ENCODE peak calls at places on chromosomes 16 and 17, in ten cellular contexts. A, K, C, D, G, P, B, R, W and X are unnamed samples.

GRCh38 chr17:13230350-13230900 is 212.6 kb upstream of the ELAC2 start:
- DNase-seq in A (no peak), K (no peak), C (no peak), D (no peak), G (peak), P (no peak), B (no peak), R (no peak), W (no peak), X (no peak)

GRCh38 chr16:14168146-14168545 is 97.0 kb downstream of the MRTFB start:
- DNase-seq in A (no peak), K (no peak), C (no peak), D (peak), G (peak), P (no peak), B (peak), R (no peak), W (no peak), X (no peak)

GRCh38 chr17:49843774-49844350 is 4.0 kb downstream of the TAC4 start:
- DNase-seq in A (no peak), K (no peak), C (no peak), D (no peak), G (no peak), P (no peak), B (no peak), R (no peak), W (no peak), X (no peak)

GRCh38 chr16:79892278-79892677 is 291.7 kb upstream of the MAF start:
- DNase-seq in A (no peak), K (no peak), C (no peak), D (no peak), G (no peak), P (no peak), B (no peak), R (no peak), W (no peak), X (no peak)

GRCh38 chr17:59074494-59074893 is 32.2 kb downstream of the TRIM37 start:
- DNase-seq in A (no peak), K (no peak), C (peak), D (peak), G (peak), P (no peak), B (peak), R (no peak), W (no peak), X (peak)

GRCh38 chr16:11224096-11224893 is 31.7 kb downstream of the SOCS1 start:
- DNase-seq in A (peak), K (no peak), C (no peak), D (no peak), G (no peak), P (peak), B (no peak), R (no peak), W (peak), X (no peak)

GRCh38 chr16:759110-759910 is 1.2 kb upstream of the MSLN start:
- DNase-seq in A (peak), K (no peak), C (no peak), D (no peak), G (no peak), P (no peak), B (no peak), R (no peak), W (no peak), X (no peak)

GRCh38 chr16:57624044-57624688 is 4.3 kb upstream of the ADGRG1 start:
- DNase-seq in A (no peak), K (no peak), C (peak), D (peak), G (peak), P (no peak), B (peak), R (no peak), W (no peak), X (no peak)

GRCh38 chr17:63476857-63477470 is at the start of gene ACE:
- DNase-seq in A (peak), K (no peak), C (peak), D (no peak), G (peak), P (peak), B (peak), R (no peak), W (peak), X (no peak)

GRCh38 chr16:74497761-74498160 is 76.5 kb upstream of the CLEC18B start:
- DNase-seq in A (no peak), K (no peak), C (no peak), D (no peak), G (no peak), P (no peak), B (no peak), R (no peak), W (no peak), X (no peak)

GRCh38 chr17:44828919-44829557 is 1.0 kb downstream of the GJC1 start:
- DNase-seq in A (no peak), K (no peak), C (no peak), D (peak), G (peak), P (no peak), B (peak), R (no peak), W (peak), X (peak)

GRCh38 chr17:80118601-80119270 is 17.4 kb downstream of the GAA start:
- DNase-seq in A (no peak), K (no peak), C (no peak), D (no peak), G (no peak), P (no peak), B (no peak), R (no peak), W (peak), X (no peak)

GRCh38 chr16:49274936-49275730 is 6.5 kb downstream of the CBLN1 start:
- DNase-seq in A (no peak), K (no peak), C (no peak), D (no peak), G (no peak), P (no peak), B (no peak), R (no peak), W (no peak), X (no peak)

GRCh38 chr17:27810211-27810901 is 10.0 kb upstream of the NOS2 start:
- DNase-seq in A (no peak), K (no peak), C (no peak), D (no peak), G (no peak), P (no peak), B (no peak), R (no peak), W (no peak), X (no peak)

GRCh38 chr17:73650147-73650546 is 5.9 kb upstream of the SDK2 start:
- DNase-seq in A (no peak), K (no peak), C (no peak), D (no peak), G (peak), P (no peak), B (peak), R (no peak), W (no peak), X (no peak)

GRCh38 chr17:44187131-44187899 is 543 bp downstream of the TMUB2 start:
- DNase-seq in A (no peak), K (no peak), C (peak), D (peak), G (peak), P (no peak), B (peak), R (no peak), W (no peak), X (peak)

GRCh38 chr16:49739381-49739780 is 116.5 kb downstream of the ZNF423 start:
- DNase-seq in A (no peak), K (peak), C (no peak), D (no peak), G (no peak), P (no peak), B (no peak), R (no peak), W (no peak), X (no peak)

GRCh38 chr17:7122386-7122785 is 7.8 kb upstream of the ASGR2 start:
- DNase-seq in A (no peak), K (no peak), C (peak), D (peak), G (peak), P (no peak), B (peak), R (no peak), W (no peak), X (no peak)

GRCh38 chr16:1343428-1344242 is 8.0 kb downstream of the TSR3 start:
- DNase-seq in A (no peak), K (no peak), C (no peak), D (no peak), G (no peak), P (no peak), B (no peak), R (no peak), W (peak), X (no peak)

GRCh38 chr17:76678330-76678729 is 32.4 kb downstream of the MXRA7 start:
- DNase-seq in A (no peak), K (no peak), C (no peak), D (no peak), G (no peak), P (no peak), B (no peak), R (no peak), W (no peak), X (no peak)

GRCh38 chr16:59635674-59636073 is 901.6 kb upstream of the GOT2 start:
- DNase-seq in A (no peak), K (no peak), C (peak), D (no peak), G (peak), P (no peak), B (peak), R (no peak), W (no peak), X (peak)

GRCh38 chr17:60139438-60140285 is 10.1 kb upstream of the CA4 start:
- DNase-seq in A (peak), K (peak), C (peak), D (peak), G (peak), P (peak), B (peak), R (peak), W (peak), X (peak)

GRCh38 chr17:60135160-60135950 is 14.4 kb upstream of the CA4 start:
- DNase-seq in A (peak), K (peak), C (peak), D (peak), G (peak), P (peak), B (peak), R (peak), W (peak), X (peak)

GRCh38 chr17:60138769-60139437 is 10.9 kb upstream of the CA4 start:
- DNase-seq in A (no peak), K (no peak), C (no peak), D (no peak), G (no peak), P (no peak), B (no peak), R (no peak), W (no peak), X (no peak)

GRCh38 chr17:60135951-60136666 is 13.7 kb upstream of the CA4 start:
- DNase-seq in A (no peak), K (no peak), C (no peak), D (no peak), G (no peak), P (no peak), B (no peak), R (no peak), W (no peak), X (no peak)

DNA sequence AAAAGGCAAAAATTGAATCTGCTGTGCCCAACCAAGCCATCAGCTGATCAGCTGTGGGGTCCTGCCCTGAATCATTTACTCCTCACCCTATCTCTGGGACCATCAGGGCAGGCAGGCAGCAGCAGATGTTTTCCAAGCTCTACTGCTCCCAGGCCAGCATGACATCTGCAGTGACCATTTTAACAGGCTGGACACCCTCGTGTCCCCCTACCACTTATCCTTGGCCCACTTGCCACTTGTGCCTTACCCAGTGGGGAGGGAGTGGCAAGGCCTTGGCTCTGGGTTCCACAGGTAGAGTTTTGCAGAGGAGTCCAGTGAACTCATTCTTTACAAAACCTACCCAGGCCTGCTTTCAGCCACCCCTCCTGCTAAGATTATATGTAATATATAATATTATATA is 12.0 kb upstream of the CA4 start:
- DNase-seq in A (no peak), K (no peak), C (no peak), D (no peak), G (no peak), P (no peak), B (no peak), R (no peak), W (no peak), X (no peak)
- H3K4me3 ChIP-seq in A (no peak), K (no peak), C (no peak), D (no peak), G (no peak), P (no peak), B (no peak), R (no peak), W (no peak), X (no peak)

DNA sequence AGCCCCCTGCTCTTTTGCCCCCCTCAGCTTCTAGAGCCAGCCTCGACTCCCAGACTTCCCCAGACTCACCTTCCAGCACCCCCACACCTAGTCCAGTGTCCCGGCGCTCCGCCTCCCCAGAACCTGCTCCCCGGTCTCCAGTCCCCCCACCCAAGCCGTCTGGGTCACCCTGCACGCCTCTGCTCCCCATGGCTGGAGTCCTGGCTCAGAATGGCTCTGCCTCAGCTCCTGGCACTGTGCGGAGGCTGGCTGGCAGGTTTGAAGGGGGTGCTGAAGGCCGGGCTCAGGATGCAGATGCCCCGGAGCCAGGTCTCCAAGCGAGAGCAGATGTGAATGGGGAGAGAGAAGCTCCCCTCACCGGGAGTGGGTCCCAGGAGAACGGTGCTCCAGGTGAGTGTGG is 2.2 kb downstream of the ARHGEF15 start:
- DNase-seq in A (no peak), K (no peak), C (no peak), D (no peak), G (no peak), P (no peak), B (no peak), R (no peak), W (no peak), X (no peak)
- H3K4me3 ChIP-seq in A (no peak), K (no peak), C (no peak), D (no peak), G (no peak), P (peak), B (no peak), R (peak), W (no peak), X (no peak)

DNA sequence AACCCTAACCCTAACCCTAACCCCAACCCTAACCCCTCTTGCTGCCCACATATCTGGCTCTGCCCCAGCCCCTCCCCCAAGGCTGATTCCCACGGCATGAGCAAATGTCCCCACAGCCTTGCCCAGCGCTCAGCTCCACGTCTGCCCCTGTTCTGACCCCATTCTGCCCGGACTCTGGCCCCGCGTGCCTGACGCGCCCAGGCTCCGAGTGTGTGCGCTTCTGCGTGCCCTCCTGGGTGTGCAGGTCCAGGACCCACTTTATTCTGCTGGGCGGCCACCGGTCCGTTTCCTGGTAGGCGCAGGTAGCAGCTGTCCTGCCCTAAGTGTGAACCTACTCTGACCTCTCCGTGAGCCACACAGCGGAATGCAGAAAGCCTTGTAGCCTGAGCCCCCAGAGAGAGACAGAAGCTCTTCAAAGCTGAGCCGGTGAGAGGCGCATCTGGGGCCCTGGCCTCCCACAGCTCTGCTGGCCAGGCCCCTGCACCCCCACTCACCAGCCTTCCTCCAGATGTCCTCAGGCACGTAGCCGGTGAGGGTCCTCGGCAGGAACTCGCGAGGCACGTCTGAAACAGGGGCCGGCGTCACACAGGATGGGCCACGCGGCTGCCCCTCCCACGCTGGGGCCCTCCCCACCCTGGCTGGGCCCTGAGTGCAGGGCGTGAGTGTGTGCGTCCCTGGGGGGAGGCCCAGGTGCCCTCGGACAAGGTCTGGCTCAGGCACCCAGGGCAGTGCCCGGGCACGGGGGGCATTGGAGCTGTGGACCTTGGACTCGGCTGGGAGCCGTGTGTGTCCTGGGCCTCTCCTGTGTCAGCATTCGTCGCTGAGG is 14.0 kb upstream of the PABPN1L start:
- DNase-seq in A (no peak), K (no peak), C (no peak), D (no peak), G (no peak), P (no peak), B (no peak), R (no peak), W (no peak), X (no peak)
- H3K4me3 ChIP-seq in A (peak), K (no peak), C (no peak), D (no peak), G (no peak), P (no peak), B (no peak), R (peak), W (no peak), X (no peak)

DNA sequence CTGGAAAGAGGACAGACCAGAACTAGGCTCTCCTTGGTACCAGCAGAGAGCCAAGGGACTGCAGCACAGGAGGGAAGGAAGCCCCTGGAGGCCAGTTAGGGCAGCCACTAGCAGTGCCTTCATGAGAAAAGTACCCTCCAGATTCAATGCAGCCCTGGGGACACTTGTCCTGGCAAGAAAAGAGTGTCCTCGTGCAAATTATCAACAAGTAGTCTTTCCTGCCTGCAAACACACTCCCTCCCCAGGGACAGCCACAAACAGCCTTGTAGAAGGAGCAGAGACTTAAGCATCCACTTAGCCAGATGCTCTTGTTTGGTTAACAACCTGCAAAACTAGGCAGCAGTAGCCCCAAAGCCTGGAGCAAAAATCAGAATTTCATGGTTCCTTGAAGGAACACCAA is 24.3 kb downstream of the CENPV start:
- DNase-seq in A (no peak), K (no peak), C (no peak), D (peak), G (no peak), P (no peak), B (peak), R (no peak), W (no peak), X (no peak)
- H3K4me3 ChIP-seq in A (no peak), K (no peak), C (no peak), D (no peak), G (no peak), P (no peak), B (no peak), R (no peak), W (no peak), X (no peak)

DNA sequence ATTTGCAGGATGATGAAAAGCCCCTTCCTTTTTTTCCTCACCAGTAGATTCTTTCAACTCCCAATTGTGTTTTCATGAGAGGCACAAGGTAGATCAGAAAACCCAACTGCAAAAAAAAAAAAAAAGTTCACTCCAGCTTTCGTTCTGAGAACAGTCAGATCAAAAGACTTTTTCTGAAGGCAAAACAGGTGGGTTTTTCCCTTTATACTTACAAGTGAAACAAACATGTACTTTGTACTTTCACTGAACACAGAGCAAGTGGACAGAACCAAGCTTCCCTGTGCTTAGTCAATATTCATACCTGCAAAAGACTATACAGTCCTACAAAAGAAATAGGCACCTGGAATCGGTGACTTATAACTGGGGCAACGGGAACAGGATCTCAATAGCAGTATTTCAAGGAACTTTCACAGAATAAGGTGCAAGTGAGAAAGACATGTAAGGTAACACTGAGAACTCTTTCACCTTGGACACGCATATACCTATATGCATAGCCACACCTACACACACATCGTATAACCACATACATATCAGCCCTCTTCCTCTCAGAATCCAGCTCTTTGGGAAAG is 54.1 kb downstream of the TOX3 start:
- DNase-seq in A (no peak), K (no peak), C (no peak), D (no peak), G (no peak), P (no peak), B (no peak), R (no peak), W (no peak), X (no peak)
- H3K4me3 ChIP-seq in A (no peak), K (no peak), C (no peak), D (no peak), G (no peak), P (no peak), B (no peak), R (no peak), W (no peak), X (no peak)

DNA sequence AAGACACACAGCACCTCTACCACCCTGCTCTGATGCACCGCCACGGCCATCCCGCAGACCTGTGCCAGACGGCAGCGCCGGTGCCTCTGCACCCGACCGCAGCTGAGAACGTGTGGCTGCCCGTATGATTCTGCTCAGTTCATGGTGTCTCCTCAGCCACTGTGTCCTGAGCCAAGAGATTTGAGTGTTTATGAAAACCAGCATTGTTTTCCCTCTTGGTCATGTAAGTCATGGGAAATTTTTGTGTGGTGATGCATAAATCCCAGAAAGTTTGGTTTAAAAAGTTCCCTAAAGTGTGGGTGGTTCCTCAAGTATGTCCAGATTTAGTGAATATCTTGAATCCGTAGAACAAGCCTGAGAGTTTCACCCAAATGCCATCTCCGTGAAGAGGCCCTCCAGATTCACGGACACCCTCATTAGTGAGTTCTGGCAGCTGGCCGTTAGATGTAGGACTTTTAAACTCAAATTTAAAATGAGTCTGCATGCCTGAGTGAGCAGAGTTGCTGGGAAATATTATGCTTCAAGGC is 57.6 kb downstream of the CDRT4 start:
- DNase-seq in A (no peak), K (no peak), C (peak), D (peak), G (peak), P (peak), B (peak), R (no peak), W (peak), X (peak)
- H3K4me3 ChIP-seq in A (peak), K (no peak), C (peak), D (peak), G (no peak), P (no peak), B (no peak), R (peak), W (no peak), X (peak)

DNA sequence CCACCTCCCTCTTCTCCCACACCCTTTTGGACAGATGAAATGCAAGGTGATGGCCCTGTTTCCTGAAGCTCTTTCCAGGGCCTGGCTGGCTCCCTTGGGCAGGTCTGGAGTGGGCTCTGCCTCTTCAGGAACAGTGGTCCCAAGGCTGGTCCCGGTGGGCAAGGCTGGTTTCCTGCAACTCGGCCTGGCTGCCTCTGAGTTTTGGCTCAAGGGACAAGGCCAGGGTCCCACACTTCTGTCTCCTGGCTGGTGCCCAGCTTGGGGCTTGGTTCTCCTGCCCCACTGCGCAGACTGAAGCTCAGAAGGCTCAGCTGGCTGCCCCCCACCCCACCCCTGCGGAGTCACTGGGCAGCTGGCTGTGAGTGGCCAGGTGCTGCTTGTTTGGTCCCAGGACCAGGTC is 3.8 kb upstream of the ACTG1 start:
- DNase-seq in A (no peak), K (no peak), C (no peak), D (no peak), G (no peak), P (peak), B (no peak), R (no peak), W (no peak), X (no peak)
- H3K4me3 ChIP-seq in A (peak), K (peak), C (peak), D (peak), G (peak), P (peak), B (no peak), R (peak), W (no peak), X (peak)